ENCODE peak calls at places on chromosomes 12 and 14, in four cellular contexts. R is fibroblast of pulmonary artery, D is pancreas, W is AG04449. M is an unnamed sample.

GRCh38 chr14:89719371-89720075 is 235.0 kb downstream of the EFCAB11 start:
- DNase-seq in D (no peak), W (no peak), R (no peak), M (no peak)

GRCh38 chr14:23729720-23730387 is 93.7 kb downstream of the DHRS2 start:
- DNase-seq in W (no peak), D (no peak), R (no peak), M (no peak)

GRCh38 chr14:53193193-53193592 is 40.1 kb upstream of the DDHD1 start:
- DNase-seq in R (peak; percentile 74), D (no peak), W (no peak), M (no peak)

GRCh38 chr14:49966304-49966809 is 73.5 kb downstream of the ARF6 start:
- DNase-seq in W (no peak), D (peak; percentile 45), R (no peak), M (no peak)

GRCh38 chr14:69259531-69260245 is at the start of gene GALNT16:
- DNase-seq in D (no peak), W (no peak), R (no peak), M (no peak)

GRCh38 chr12:104006929-104007328 is 41.3 kb downstream of the TDG start:
- DNase-seq in D (no peak), W (peak; percentile 55), R (peak; percentile 62), M (no peak)

GRCh38 chr14:75454963-75455546 is 27.2 kb downstream of the JDP2 start:
- DNase-seq in D (no peak), R (peak; percentile 78), W (peak; percentile 26), M (no peak)

GRCh38 chr14:104927432-104927816 is 2.7 kb downstream of the PLD4 start:
- DNase-seq in W (no peak), R (no peak), D (no peak), M (no peak)

GRCh38 chr12:115998119-115998633 is 279.3 kb downstream of the MED13L start:
- DNase-seq in R (peak; percentile 72), D (no peak), W (peak; percentile 21), M (peak; percentile 31)

GRCh38 chr12:20798561-20798960 is 11.9 kb upstream of the SLCO1B3 start:
- DNase-seq in W (no peak), D (no peak), R (peak; percentile 31), M (no peak)

GRCh38 chr12:131452444-131452860 is 258.4 kb upstream of the SFSWAP start:
- DNase-seq in R (no peak), D (no peak), W (no peak), M (no peak)

GRCh38 chr14:105853907-105854599 is 327.7 kb downstream of the TMEM121 start:
- DNase-seq in D (no peak), R (no peak), W (no peak), M (no peak)

GRCh38 chr14:102016420-102017090 is 52.2 kb downstream of the DYNC1H1 start:
- DNase-seq in D (no peak), R (no peak), W (no peak), M (no peak)

GRCh38 chr14:31228533-31228932 is 20.9 kb upstream of the HECTD1 start:
- DNase-seq in R (peak; percentile 20), D (no peak), W (no peak), M (no peak)

GRCh38 chr12:89016970-89017778 is 335.1 kb downstream of the DUSP6 start:
- DNase-seq in D (peak; percentile 24), W (no peak), R (peak; percentile 88), M (peak; percentile 42)

GRCh38 chr12:132488127-132489077 is 1.5 kb upstream of the FBRSL1 start:
- DNase-seq in R (no peak), W (no peak), D (no peak), M (peak; percentile 22)

GRCh38 chr14:52333823-52334657 is 19.9 kb downstream of the PTGER2 start:
- DNase-seq in D (no peak), W (no peak), R (peak; percentile 41), M (no peak)

GRCh38 chr14:29805415-29806123 is 122.1 kb downstream of the PRKD1 start:
- DNase-seq in D (peak; percentile 68), W (peak; percentile 71), R (peak; percentile 98), M (no peak)

GRCh38 chr12:99600388-99600787 is 47.2 kb upstream of the GARIN6 start:
- DNase-seq in W (no peak), D (no peak), R (no peak), M (no peak)

GRCh38 chr14:64720190-64720589 is 16.0 kb downstream of the PLEKHG3 start:
- DNase-seq in R (no peak), W (peak; percentile 59), D (peak; percentile 64), M (no peak)

GRCh38 chr14:23013056-23014054 is 3.4 kb upstream of the C14orf93 start:
- DNase-seq in D (no peak), R (no peak), W (no peak), M (no peak)

GRCh38 chr12:121209221-121209620 is 708 bp upstream of the P2RX4 start:
- DNase-seq in R (no peak), D (no peak), W (no peak), M (no peak)

GRCh38 chr12:10543499-10543898 is 37.8 kb downstream of the EIF2S3B start:
- DNase-seq in D (no peak), R (no peak), W (no peak), M (no peak)

GRCh38 chr14:24013654-24014514 is 25.2 kb downstream of the DHRS4L2 start:
- DNase-seq in D (peak; percentile 57), R (peak; percentile 81), W (no peak), M (peak; percentile 54)

GRCh38 chr12:4809449-4810218 is 89.4 kb downstream of the GALNT8 start:
- DNase-seq in R (no peak), D (no peak), W (no peak), M (no peak)
- H3K4me3 ChIP-seq in R (no peak overlapping the region), D (peak overlapping the region; percentile 29), W (no peak overlapping the region), M (no peak overlapping the region)

DNA sequence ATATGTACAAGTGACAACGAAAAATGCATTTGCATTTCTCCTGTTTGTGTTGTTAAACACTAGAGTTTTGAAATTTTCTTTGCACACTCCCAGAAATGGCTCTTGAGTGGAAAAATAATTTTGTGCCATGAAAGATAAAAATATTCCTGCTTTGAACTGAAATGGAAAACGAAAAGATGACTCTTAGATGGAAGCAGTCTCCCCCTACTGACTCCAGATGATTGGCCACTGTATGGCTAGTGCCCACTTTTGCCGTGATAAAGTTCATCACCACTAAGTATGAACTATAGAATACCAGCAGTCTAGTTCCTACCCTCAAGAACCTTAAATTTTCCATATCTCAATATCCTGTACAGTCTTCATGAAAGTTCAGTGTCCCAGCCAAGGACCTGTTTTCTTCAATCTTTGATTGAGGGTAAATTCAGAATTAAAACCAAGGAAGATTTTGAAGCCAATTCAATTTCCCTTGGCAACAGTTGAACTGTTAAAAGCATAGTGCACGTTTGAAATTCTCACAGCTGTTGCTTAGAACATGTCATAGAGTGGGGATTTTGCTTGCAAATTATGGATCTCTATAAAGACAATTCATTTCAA is 1.6 kb upstream of the PPP2R5E start:
- DNase-seq in D (no peak), W (no peak), R (peak; percentile 55), M (no peak)
- H3K4me3 ChIP-seq in D (peak overlapping the region; percentile 94), W (peak overlapping the region; percentile 24), R (peak overlapping the region; percentile 99), M (no peak overlapping the region)

GRCh38 chr14:86739761-86740160 is 1209.8 kb downstream of the FLRT2 start:
- DNase-seq in D (no peak), W (no peak), R (no peak), M (no peak)
- H3K4me3 ChIP-seq in D (no peak overlapping the region), W (no peak overlapping the region), R (no peak overlapping the region), M (no peak overlapping the region)

GRCh38 chr14:103522649-103523582 is at the start of gene CKB:
- DNase-seq in R (peak; percentile 50), W (no peak), D (no peak), M (no peak)

GRCh38 chr14:103523583-103523969 is 946 bp upstream of the CKB start:
- DNase-seq in D (no peak), R (no peak), W (no peak), M (no peak)

GRCh38 chr14:103522028-103522581 is 525 bp downstream of the CKB start:
- DNase-seq in R (no peak), W (no peak), D (no peak), M (peak; percentile 55)

GRCh38 chr14:103526247-103526913 is 2.6 kb upstream of the TRMT61A start:
- DNase-seq in R (no peak), W (no peak), D (no peak), M (no peak)

DNA sequence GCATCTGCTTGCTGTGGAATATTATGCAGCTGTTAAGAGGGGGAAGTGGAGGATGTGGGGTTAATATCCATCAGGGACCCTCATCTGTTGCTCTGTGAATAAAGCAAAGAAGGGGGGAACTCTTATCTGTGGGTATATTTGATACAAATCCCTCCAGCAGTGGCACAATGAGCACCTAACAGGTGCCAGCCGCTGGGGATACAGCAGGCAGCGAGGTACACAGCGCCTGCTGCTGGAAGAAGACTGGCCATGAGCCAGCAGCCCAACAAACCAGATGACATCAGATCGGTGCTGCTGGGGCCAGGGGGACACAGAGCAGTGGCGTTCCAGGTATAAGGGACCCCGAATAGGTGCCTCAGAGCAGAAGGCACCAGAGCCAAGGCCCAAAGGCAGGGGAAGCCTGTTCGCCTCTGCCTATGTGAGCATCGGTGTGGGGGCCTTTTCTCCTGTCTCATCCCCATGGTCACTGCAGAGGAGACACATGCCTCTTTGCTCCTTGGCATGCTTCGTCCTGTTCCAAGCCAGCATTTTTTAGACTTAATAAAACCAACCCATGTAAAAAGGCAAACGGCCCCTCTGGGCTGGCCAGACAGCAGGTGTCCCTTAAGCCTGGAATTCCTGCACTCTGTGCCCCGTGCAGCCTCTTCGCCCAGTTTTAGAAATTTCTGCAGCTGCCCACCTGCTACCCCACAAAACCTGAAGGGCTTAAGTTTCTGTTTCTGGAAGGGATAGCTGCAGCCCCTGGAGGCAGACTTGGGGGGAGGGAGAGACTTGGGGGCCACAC is 1.6 kb upstream of the CKB start:
- DNase-seq in W (no peak), R (no peak), D (no peak), M (no peak)
- H3K4me3 ChIP-seq in W (no peak overlapping the region), R (no peak overlapping the region), D (no peak overlapping the region), M (no peak overlapping the region)

M was measured in CD8-positive, alpha-beta memory T cell.